ENCODE peak calls at places on chromosomes 1 and 21, in five cellular contexts. K, E, V, X and L are unnamed samples.
A peak's percentile ranks its signal among the peaks of the same experiment; 100 is the strongest.

GRCh38 chr1:156901966-156902922 is 8.7 kb downstream of the PEAR1 start:
- DNase-seq in E (no peak), K (no peak), X (no peak), V (no peak), L (no peak)

GRCh38 chr1:177063648-177064047 is 100.9 kb downstream of the ASTN1 start:
- DNase-seq in V (no peak), E (no peak), X (no peak), K (no peak), L (no peak)

GRCh38 chr1:169634877-169635276 is 5.0 kb upstream of the SELP start:
- DNase-seq in E (no peak), X (no peak), V (no peak), K (no peak), L (no peak)

GRCh38 chr1:46526689-46527291 is 24.7 kb downstream of the KNCN start:
- DNase-seq in K (no peak), V (no peak), X (no peak), E (no peak), L (no peak)

GRCh38 chr1:100422065-100422464 is 69.8 kb downstream of the CDC14A start:
- DNase-seq in E (no peak), X (no peak), K (no peak), V (no peak), L (no peak)

GRCh38 chr1:46362158-46362557 is 21.6 kb downstream of the NSUN4 start:
- DNase-seq in X (no peak), E (no peak), K (no peak), V (no peak), L (no peak)

GRCh38 chr1:40299366-40300248 is 17.5 kb downstream of the COL9A2 start:
- DNase-seq in E (no peak), K (no peak), V (no peak), X (no peak), L (no peak)

GRCh38 chr1:226524547-226524946 is 24.0 kb upstream of the STUM start:
- DNase-seq in E (no peak), K (no peak), X (no peak), V (no peak), L (no peak)

GRCh38 chr1:171210355-171210754 is 25.3 kb downstream of the FMO2 start:
- DNase-seq in E (no peak), K (no peak), X (no peak), V (no peak), L (no peak)

GRCh38 chr1:40834968-40835545 is 27.1 kb downstream of the CITED4 start:
- DNase-seq in E (no peak), K (no peak), X (no peak), V (no peak), L (no peak)

GRCh38 chr21:35989185-35989735 is 71.1 kb downstream of the SETD4 start:
- DNase-seq in E (no peak), K (peak; percentile 92), X (no peak), V (no peak), L (no peak)

GRCh38 chr1:111471012-111471411 is 2.8 kb upstream of the C1orf162 start:
- DNase-seq in V (no peak), X (no peak), E (no peak), K (no peak), L (peak; percentile 77)

GRCh38 chr1:183227963-183228649 is 42.0 kb downstream of the LAMC2 start:
- DNase-seq in V (peak; percentile 58), K (peak; percentile 68), E (peak; percentile 66), X (peak; percentile 26), L (peak; percentile 76)

GRCh38 chr21:36163780-36164426 is 7.3 kb downstream of the DOP1B start:
- DNase-seq in X (no peak), K (no peak), V (no peak), E (no peak), L (no peak)

GRCh38 chr1:225835752-225836151 is 25.8 kb downstream of the EPHX1 start:
- DNase-seq in X (no peak), E (no peak), K (peak; percentile 29), V (no peak), L (no peak)

DNA sequence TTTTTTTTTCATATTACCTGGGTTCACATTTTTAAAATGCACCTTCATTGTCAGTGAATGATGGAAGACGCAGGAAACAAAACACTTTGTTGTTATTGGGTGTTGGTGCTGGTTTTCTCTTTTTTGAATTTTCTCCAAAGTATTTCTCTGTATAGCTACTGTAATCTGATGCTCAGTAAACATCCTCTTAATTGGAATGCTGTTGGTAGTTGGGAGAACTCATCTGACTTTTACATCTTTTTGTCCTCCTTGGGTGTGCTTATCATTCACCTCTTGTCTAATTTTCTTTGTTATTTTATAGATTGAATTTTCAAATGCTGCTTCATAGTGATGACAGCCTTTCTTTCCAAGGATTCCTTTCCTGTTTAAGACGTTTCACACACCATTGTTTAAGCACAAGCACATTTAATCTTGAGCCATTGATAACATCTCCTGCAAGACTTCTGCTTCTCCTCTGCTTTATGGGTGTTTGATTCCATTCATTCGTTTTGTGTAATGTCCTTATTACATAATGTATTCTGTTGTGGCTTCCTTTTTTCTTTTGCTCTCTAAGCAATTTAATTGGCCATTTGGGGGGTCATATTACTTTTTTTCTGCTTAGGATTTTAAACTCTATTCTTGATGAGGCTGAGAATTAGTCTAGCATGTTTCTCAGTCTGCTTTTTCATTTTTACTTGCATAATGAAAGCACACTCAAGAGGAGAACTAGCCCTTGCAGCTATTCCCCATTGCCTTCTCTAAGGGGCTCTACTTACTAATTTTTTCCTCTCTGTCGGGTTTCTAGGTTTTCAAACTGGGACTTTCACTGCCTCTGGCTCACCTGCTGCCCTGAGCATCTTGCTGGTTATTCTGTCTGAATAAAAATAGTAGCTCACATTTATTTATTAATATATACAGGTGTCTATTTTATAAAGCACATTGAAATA is 42.0 kb upstream of the CD34 start:
- DNase-seq in V (no peak), K (no peak), X (no peak), E (no peak), L (no peak)
- H3K9me2 ChIP-seq in V (no peaks in the 10 kb centered on the region), K (no peaks in the 10 kb centered on the region), X (no peaks in the 10 kb centered on the region), E (no peaks in the 10 kb centered on the region), L (no peaks in the 10 kb centered on the region)

GRCh38 chr1:160247053-160247452 is 15.3 kb downstream of the DCAF8 start:
- DNase-seq in E (no peak), X (no peak), K (no peak), V (no peak), L (no peak)

GRCh38 chr1:160256396-160257046 is 5.8 kb downstream of the DCAF8 start:
- DNase-seq in E (no peak), V (no peak), K (peak; percentile 95), X (no peak), L (no peak)

GRCh38 chr1:160251687-160252526 is 10.4 kb downstream of the DCAF8 start:
- DNase-seq in X (peak; percentile 38), V (peak; percentile 84), K (peak; percentile 89), E (peak; percentile 68), L (peak; percentile 85)

GRCh38 chr1:160255761-160256300 is 6.5 kb downstream of the DCAF8 start:
- DNase-seq in K (no peak), E (no peak), V (no peak), X (no peak), L (no peak)

DNA sequence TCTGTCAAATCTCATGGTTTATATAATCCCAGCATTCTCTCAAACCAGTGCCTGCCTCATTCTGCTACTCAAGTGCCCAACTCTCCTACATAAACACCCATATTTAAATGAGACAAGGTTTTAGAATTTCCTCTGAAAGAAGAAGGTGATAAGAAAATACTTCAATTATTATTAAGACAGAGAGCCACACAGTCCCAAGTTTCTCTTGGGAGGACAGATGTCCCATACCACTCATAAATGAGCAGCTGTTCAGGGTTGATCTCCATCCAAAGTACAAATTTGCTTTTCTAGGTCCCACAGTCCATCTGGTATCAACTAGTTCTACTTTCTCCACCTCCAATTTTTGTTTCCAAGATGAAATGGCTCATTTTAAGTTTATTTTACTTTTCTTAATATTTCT is 11.3 kb downstream of the DCAF8 start:
- DNase-seq in V (no peak), E (no peak), X (no peak), K (no peak), L (no peak)
- H3K27ac ChIP-seq in V (no peak overlapping the region), E (no peak overlapping the region), X (no peak overlapping the region), K (no peak overlapping the region), L (no peak overlapping the region)

GRCh38 chr1:244075247-244075722 is 24.2 kb downstream of the ZBTB18 start:
- DNase-seq in E (no peak), X (no peak), K (no peak), V (no peak), L (peak; percentile 43)
- H3K9ac ChIP-seq in E (no peak overlapping the region), X (no peak overlapping the region), K (no peak overlapping the region), V (no peak overlapping the region), L (no peak overlapping the region)

GRCh38 chr1:152539901-152540300 is 25.6 kb downstream of the CRCT1 start:
- DNase-seq in X (no peak), K (no peak), V (no peak), E (no peak), L (no peak)
- H3K9me2 ChIP-seq in X (no peaks in the 10 kb centered on the region), K (no peaks in the 10 kb centered on the region), V (no peaks in the 10 kb centered on the region), E (no peaks in the 10 kb centered on the region), L (no peaks in the 10 kb centered on the region)

GRCh38 chr1:2134232-2134603 is 60.4 kb downstream of the FAAP20 start:
- DNase-seq in V (no peak), K (no peak), X (no peak), E (no peak), L (no peak)
- H3K27ac ChIP-seq in V (no peak overlapping the region), K (peak overlapping the region; percentile 94), X (no peak overlapping the region), E (no peak overlapping the region), L (no peak overlapping the region)

GRCh38 chr1:236051107-236051885 is 13.6 kb downstream of the NID1 start:
- DNase-seq in K (peak; percentile 50), X (no peak), E (no peak), V (no peak), L (no peak)
- H3K9ac ChIP-seq in K (peak overlapping the region; percentile 19), X (no peak overlapping the region), E (no peak overlapping the region), V (no peak overlapping the region), L (no peak overlapping the region)

DNA sequence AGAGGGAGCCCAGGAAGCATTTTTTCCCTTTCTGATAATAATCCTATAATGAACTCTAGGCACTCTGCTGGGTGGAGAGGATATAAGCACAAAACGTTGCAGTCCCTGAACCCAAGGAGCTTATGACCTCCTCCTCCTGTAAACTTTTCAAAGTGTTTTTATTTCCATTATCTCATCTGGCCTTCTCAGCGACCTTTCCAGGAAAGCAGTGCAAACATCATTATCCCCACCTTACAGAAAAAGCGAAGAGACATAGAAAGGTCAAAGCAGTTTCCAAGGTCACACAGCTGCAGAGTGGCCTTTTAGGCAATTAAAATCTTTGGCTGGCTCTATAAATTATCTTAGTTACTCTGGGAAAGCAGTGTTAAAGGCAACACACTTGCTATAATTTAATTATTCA is 63.8 kb downstream of the OLFML3 start:
- DNase-seq in K (no peak), X (no peak), V (no peak), E (no peak), L (no peak)
- H3K9me2 ChIP-seq in K (no peaks in the 10 kb centered on the region), X (no peaks in the 10 kb centered on the region), V (no peaks in the 10 kb centered on the region), E (no peaks in the 10 kb centered on the region), L (no peaks in the 10 kb centered on the region)

DNA sequence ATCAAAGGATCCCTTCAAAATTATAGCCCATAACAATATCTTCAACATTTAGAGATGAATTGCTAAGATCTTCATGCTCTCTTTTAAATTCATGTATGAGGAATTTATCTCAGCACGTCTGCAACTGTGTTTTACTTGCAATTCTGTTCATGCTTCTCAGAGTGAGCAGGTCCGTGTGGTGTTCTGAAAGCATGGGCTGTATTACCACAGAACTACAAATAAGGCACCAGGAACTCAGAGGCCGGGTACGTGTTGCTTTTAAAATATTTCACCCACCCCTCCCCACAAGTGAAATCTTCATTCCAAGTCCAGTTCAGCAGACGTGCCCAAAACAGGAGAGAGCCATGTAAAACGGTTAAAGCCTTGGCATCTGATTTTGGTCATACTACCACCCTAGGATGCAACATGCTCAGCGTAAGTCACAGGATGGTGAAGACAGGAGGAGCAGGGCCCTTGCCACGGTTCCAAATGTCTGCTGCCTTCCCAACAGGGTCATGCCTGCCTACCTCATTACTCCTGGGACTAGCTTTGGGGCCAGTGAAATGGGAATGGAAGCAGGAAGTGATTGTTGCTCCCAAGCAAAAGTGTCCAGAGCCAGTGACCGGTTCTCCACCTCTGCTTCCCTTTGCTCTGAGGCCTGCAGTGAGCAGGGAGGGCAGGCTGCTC is 133.7 kb downstream of the PTPN14 start:
- DNase-seq in V (no peak), K (no peak), X (no peak), E (no peak), L (no peak)
- H3K27ac ChIP-seq in V (no peak overlapping the region), K (peak overlapping the region; percentile 4), X (no peak overlapping the region), E (peak overlapping the region; percentile 91), L (no peak overlapping the region)